ENCODE peak calls at places on chromosomes 1 and 21, in eight cellular contexts. One of them, this sample, is unnamed.

GRCh38 chr21:41241341-41241740 is 73.4 kb downstream of the BACE2 start:
- DNase-seq in uterus: no peak
- DNase-seq in astrocyte of the spinal cord: no peak
- DNase-seq in mucosa of descending colon: no peak
- DNase-seq in CD8-positive, alpha-beta T cell: no peak
- DNase-seq in GM12878: no peak
- DNase-seq in endodermal cell: no peak
- DNase-seq in lower lobe of right lung: no peak
- DNase-seq in this sample: no peak

GRCh38 chr1:88731475-88731874 is 47.4 kb downstream of the PKN2 start:
- DNase-seq in lower lobe of right lung: no peak
- DNase-seq in GM12878: no peak
- DNase-seq in endodermal cell: no peak
- DNase-seq in uterus: peak
- DNase-seq in mucosa of descending colon: no peak
- DNase-seq in CD8-positive, alpha-beta T cell: no peak
- DNase-seq in astrocyte of the spinal cord: peak
- DNase-seq in this sample: peak

GRCh38 chr1:89574621-89575020 is 50.0 kb downstream of the LRRC8B start:
- DNase-seq in mucosa of descending colon: no peak
- DNase-seq in uterus: no peak
- DNase-seq in GM12878: no peak
- DNase-seq in CD8-positive, alpha-beta T cell: no peak
- DNase-seq in endodermal cell: no peak
- DNase-seq in lower lobe of right lung: no peak
- DNase-seq in astrocyte of the spinal cord: no peak
- DNase-seq in this sample: no peak

GRCh38 chr1:234537236-234537635 is 58.3 kb upstream of the TARBP1 start:
- DNase-seq in endodermal cell: no peak
- DNase-seq in lower lobe of right lung: no peak
- DNase-seq in uterus: no peak
- DNase-seq in GM12878: no peak
- DNase-seq in mucosa of descending colon: no peak
- DNase-seq in astrocyte of the spinal cord: no peak
- DNase-seq in CD8-positive, alpha-beta T cell: no peak
- DNase-seq in this sample: no peak

GRCh38 chr1:190436615-190437014 is 41.0 kb downstream of the BRINP3 start:
- DNase-seq in CD8-positive, alpha-beta T cell: no peak
- DNase-seq in astrocyte of the spinal cord: peak
- DNase-seq in endodermal cell: no peak
- DNase-seq in mucosa of descending colon: no peak
- DNase-seq in lower lobe of right lung: no peak
- DNase-seq in GM12878: peak
- DNase-seq in uterus: no peak
- DNase-seq in this sample: peak

GRCh38 chr1:160217466-160218165 is 12.4 kb downstream of the PEA15 start:
- DNase-seq in GM12878: no peak
- DNase-seq in mucosa of descending colon: no peak
- DNase-seq in lower lobe of right lung: no peak
- DNase-seq in uterus: no peak
- DNase-seq in CD8-positive, alpha-beta T cell: no peak
- DNase-seq in endodermal cell: no peak
- DNase-seq in astrocyte of the spinal cord: no peak
- DNase-seq in this sample: peak

GRCh38 chr1:76830373-76830772 is 36.9 kb upstream of the ST6GALNAC5 start:
- DNase-seq in endodermal cell: no peak
- DNase-seq in astrocyte of the spinal cord: no peak
- DNase-seq in uterus: no peak
- DNase-seq in mucosa of descending colon: no peak
- DNase-seq in lower lobe of right lung: no peak
- DNase-seq in CD8-positive, alpha-beta T cell: no peak
- DNase-seq in GM12878: no peak
- DNase-seq in this sample: peak

GRCh38 chr1:205961405-205961804 is 18.1 kb upstream of the SLC26A9 start:
- DNase-seq in CD8-positive, alpha-beta T cell: no peak
- DNase-seq in GM12878: no peak
- DNase-seq in mucosa of descending colon: no peak
- DNase-seq in endodermal cell: no peak
- DNase-seq in uterus: no peak
- DNase-seq in astrocyte of the spinal cord: no peak
- DNase-seq in lower lobe of right lung: no peak
- DNase-seq in this sample: peak

GRCh38 chr21:33080776-33081175 is 10.8 kb downstream of the OLIG1 start:
- DNase-seq in mucosa of descending colon: no peak
- DNase-seq in astrocyte of the spinal cord: no peak
- DNase-seq in CD8-positive, alpha-beta T cell: no peak
- DNase-seq in GM12878: no peak
- DNase-seq in endodermal cell: no peak
- DNase-seq in lower lobe of right lung: no peak
- DNase-seq in uterus: no peak
- DNase-seq in this sample: no peak

GRCh38 chr21:42572906-42573495 is 59.3 kb downstream of the SLC37A1 start:
- DNase-seq in CD8-positive, alpha-beta T cell: no peak
- DNase-seq in mucosa of descending colon: no peak
- DNase-seq in endodermal cell: no peak
- DNase-seq in uterus: no peak
- DNase-seq in astrocyte of the spinal cord: no peak
- DNase-seq in lower lobe of right lung: peak
- DNase-seq in GM12878: no peak
- DNase-seq in this sample: no peak

GRCh38 chr1:56584910-56585528 is 5.7 kb upstream of the PLPP3 start:
- DNase-seq in GM12878: no peak
- DNase-seq in lower lobe of right lung: no peak
- DNase-seq in CD8-positive, alpha-beta T cell: no peak
- DNase-seq in uterus: peak
- DNase-seq in endodermal cell: peak
- DNase-seq in mucosa of descending colon: no peak
- DNase-seq in astrocyte of the spinal cord: peak
- DNase-seq in this sample: peak

GRCh38 chr1:96596226-96596625 is 125.4 kb upstream of the PTBP2 start:
- DNase-seq in CD8-positive, alpha-beta T cell: no peak
- DNase-seq in GM12878: no peak
- DNase-seq in endodermal cell: peak
- DNase-seq in lower lobe of right lung: no peak
- DNase-seq in astrocyte of the spinal cord: peak
- DNase-seq in mucosa of descending colon: no peak
- DNase-seq in uterus: no peak
- DNase-seq in this sample: peak

GRCh38 chr1:46043491-46044017 is 88.9 kb downstream of the PIK3R3 start:
- DNase-seq in mucosa of descending colon: no peak
- DNase-seq in CD8-positive, alpha-beta T cell: no peak
- DNase-seq in endodermal cell: peak
- DNase-seq in uterus: no peak
- DNase-seq in GM12878: peak
- DNase-seq in lower lobe of right lung: no peak
- DNase-seq in astrocyte of the spinal cord: no peak
- DNase-seq in this sample: no peak

GRCh38 chr1:59833022-59833421 is 18.3 kb downstream of the HOOK1 start:
- DNase-seq in uterus: no peak
- DNase-seq in CD8-positive, alpha-beta T cell: no peak
- DNase-seq in astrocyte of the spinal cord: no peak
- DNase-seq in GM12878: no peak
- DNase-seq in lower lobe of right lung: no peak
- DNase-seq in mucosa of descending colon: no peak
- DNase-seq in endodermal cell: no peak
- DNase-seq in this sample: no peak

GRCh38 chr1:55284856-55285255 is 69.7 kb upstream of the USP24 start:
- DNase-seq in mucosa of descending colon: no peak
- DNase-seq in CD8-positive, alpha-beta T cell: no peak
- DNase-seq in GM12878: peak
- DNase-seq in endodermal cell: peak
- DNase-seq in uterus: peak
- DNase-seq in lower lobe of right lung: no peak
- DNase-seq in astrocyte of the spinal cord: peak
- DNase-seq in this sample: peak

GRCh38 chr1:117412472-117412871 is 45.2 kb downstream of the MAN1A2 start:
- DNase-seq in mucosa of descending colon: no peak
- DNase-seq in CD8-positive, alpha-beta T cell: no peak
- DNase-seq in astrocyte of the spinal cord: no peak
- DNase-seq in endodermal cell: no peak
- DNase-seq in GM12878: no peak
- DNase-seq in uterus: no peak
- DNase-seq in lower lobe of right lung: no peak
- DNase-seq in this sample: no peak

GRCh38 chr21:45295576-45296365 is 8.1 kb upstream of the POFUT2 start:
- DNase-seq in mucosa of descending colon: no peak
- DNase-seq in endodermal cell: peak
- DNase-seq in astrocyte of the spinal cord: peak
- DNase-seq in uterus: peak
- DNase-seq in GM12878: no peak
- DNase-seq in lower lobe of right lung: peak
- DNase-seq in CD8-positive, alpha-beta T cell: no peak
- DNase-seq in this sample: peak

GRCh38 chr1:160522622-160523345 is at the start of gene SLAMF6:
- DNase-seq in astrocyte of the spinal cord: no peak
- DNase-seq in endodermal cell: no peak
- DNase-seq in lower lobe of right lung: no peak
- DNase-seq in GM12878: peak
- DNase-seq in CD8-positive, alpha-beta T cell: peak
- DNase-seq in uterus: no peak
- DNase-seq in mucosa of descending colon: no peak
- DNase-seq in this sample: no peak

GRCh38 chr1:159896086-159896930 is 3.7 kb downstream of the CFAP45 start:
- DNase-seq in lower lobe of right lung: no peak
- DNase-seq in endodermal cell: no peak
- DNase-seq in mucosa of descending colon: no peak
- DNase-seq in uterus: no peak
- DNase-seq in astrocyte of the spinal cord: no peak
- DNase-seq in CD8-positive, alpha-beta T cell: no peak
- DNase-seq in GM12878: no peak
- DNase-seq in this sample: no peak

GRCh38 chr1:227938911-227939790 is 8.6 kb downstream of the WNT9A start:
- DNase-seq in astrocyte of the spinal cord: no peak
- DNase-seq in uterus: peak
- DNase-seq in lower lobe of right lung: peak
- DNase-seq in endodermal cell: peak
- DNase-seq in mucosa of descending colon: peak
- DNase-seq in GM12878: no peak
- DNase-seq in CD8-positive, alpha-beta T cell: no peak
- DNase-seq in this sample: no peak

GRCh38 chr1:88061106-88061829 is 622.8 kb upstream of the PKN2 start:
- DNase-seq in GM12878: no peak
- DNase-seq in mucosa of descending colon: no peak
- DNase-seq in astrocyte of the spinal cord: peak
- DNase-seq in CD8-positive, alpha-beta T cell: no peak
- DNase-seq in uterus: peak
- DNase-seq in lower lobe of right lung: no peak
- DNase-seq in endodermal cell: peak
- DNase-seq in this sample: peak

GRCh38 chr1:151277249-151277648 is 4.8 kb upstream of the ZNF687 start:
- DNase-seq in CD8-positive, alpha-beta T cell: no peak
- DNase-seq in GM12878: peak
- DNase-seq in lower lobe of right lung: no peak
- DNase-seq in mucosa of descending colon: no peak
- DNase-seq in endodermal cell: no peak
- DNase-seq in astrocyte of the spinal cord: no peak
- DNase-seq in uterus: no peak
- DNase-seq in this sample: no peak

GRCh38 chr1:151281969-151282882 is at the start of gene ZNF687:
- DNase-seq in lower lobe of right lung: peak
- DNase-seq in GM12878: peak
- DNase-seq in mucosa of descending colon: peak
- DNase-seq in astrocyte of the spinal cord: peak
- DNase-seq in CD8-positive, alpha-beta T cell: peak
- DNase-seq in uterus: peak
- DNase-seq in endodermal cell: peak
- DNase-seq in this sample: peak

GRCh38 chr1:151282883-151283725 is 1.0 kb downstream of the ZNF687 start:
- DNase-seq in lower lobe of right lung: peak
- DNase-seq in mucosa of descending colon: peak
- DNase-seq in uterus: peak
- DNase-seq in GM12878: no peak
- DNase-seq in CD8-positive, alpha-beta T cell: no peak
- DNase-seq in astrocyte of the spinal cord: no peak
- DNase-seq in endodermal cell: peak
- DNase-seq in this sample: peak

GRCh38 chr1:151284013-151284577 is 2.0 kb downstream of the ZNF687 start:
- DNase-seq in endodermal cell: no peak
- DNase-seq in astrocyte of the spinal cord: no peak
- DNase-seq in GM12878: no peak
- DNase-seq in CD8-positive, alpha-beta T cell: no peak
- DNase-seq in mucosa of descending colon: no peak
- DNase-seq in uterus: no peak
- DNase-seq in lower lobe of right lung: no peak
- DNase-seq in this sample: no peak

GRCh38 chr1:151281225-151281968 is 702 bp upstream of the ZNF687 start:
- DNase-seq in uterus: peak
- DNase-seq in CD8-positive, alpha-beta T cell: peak
- DNase-seq in lower lobe of right lung: peak
- DNase-seq in astrocyte of the spinal cord: peak
- DNase-seq in GM12878: peak
- DNase-seq in endodermal cell: peak
- DNase-seq in mucosa of descending colon: peak
- DNase-seq in this sample: peak
- TF ChIP-seq CTCF in uterus: peak
- TF ChIP-seq CTCF in CD8-positive, alpha-beta T cell: no peak
- TF ChIP-seq CTCF in lower lobe of right lung: peak
- TF ChIP-seq CTCF in astrocyte of the spinal cord: peak
- TF ChIP-seq CTCF in GM12878: no peak
- TF ChIP-seq CTCF in endodermal cell: peak
- TF ChIP-seq CTCF in mucosa of descending colon: no peak
- TF ChIP-seq CTCF in this sample: peak

DNA sequence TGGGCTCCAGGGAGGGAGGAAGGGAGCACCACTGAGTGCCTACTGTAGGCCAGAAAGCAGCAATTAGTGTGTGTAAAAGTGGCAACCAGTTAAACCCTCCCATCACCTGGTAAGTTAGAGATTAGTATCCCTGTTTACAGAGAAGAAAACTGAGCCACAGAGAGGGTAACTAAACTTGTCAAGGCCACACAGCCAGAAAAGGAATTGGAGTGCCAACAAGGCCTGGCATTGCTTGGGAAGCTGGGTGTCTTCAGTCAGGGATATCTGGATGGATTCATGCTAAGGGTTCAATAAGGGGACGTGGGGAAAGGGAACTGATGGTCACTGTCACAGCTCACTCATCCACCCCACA is 23.6 kb upstream of the ADGRB2 start:
- DNase-seq in lower lobe of right lung: no peak
- DNase-seq in uterus: no peak
- DNase-seq in endodermal cell: no peak
- DNase-seq in GM12878: no peak
- DNase-seq in mucosa of descending colon: no peak
- DNase-seq in astrocyte of the spinal cord: no peak
- DNase-seq in CD8-positive, alpha-beta T cell: no peak
- DNase-seq in this sample: no peak
- H3K4me3 ChIP-seq in lower lobe of right lung: peak
- H3K4me3 ChIP-seq in uterus: no peak
- H3K4me3 ChIP-seq in endodermal cell: peak
- H3K4me3 ChIP-seq in GM12878: peak
- H3K4me3 ChIP-seq in mucosa of descending colon: no peak
- H3K4me3 ChIP-seq in astrocyte of the spinal cord: peak
- H3K4me3 ChIP-seq in CD8-positive, alpha-beta T cell: peak
- H3K4me3 ChIP-seq in this sample: no peak

GRCh38 chr1:226489718-226490440 is 58.7 kb upstream of the STUM start:
- DNase-seq in mucosa of descending colon: no peak
- DNase-seq in astrocyte of the spinal cord: no peak
- DNase-seq in CD8-positive, alpha-beta T cell: no peak
- DNase-seq in GM12878: no peak
- DNase-seq in lower lobe of right lung: no peak
- DNase-seq in uterus: no peak
- DNase-seq in endodermal cell: no peak
- DNase-seq in this sample: no peak
- TF ChIP-seq CTCF in mucosa of descending colon: no peak
- TF ChIP-seq CTCF in astrocyte of the spinal cord: no peak
- TF ChIP-seq CTCF in CD8-positive, alpha-beta T cell: no peak
- TF ChIP-seq CTCF in GM12878: no peak
- TF ChIP-seq CTCF in lower lobe of right lung: no peak
- TF ChIP-seq CTCF in uterus: no peak
- TF ChIP-seq CTCF in endodermal cell: no peak
- TF ChIP-seq CTCF in this sample: no peak

GRCh38 chr1:32291708-32292508 is at the start of gene HDAC1:
- DNase-seq in endodermal cell: peak
- DNase-seq in GM12878: peak
- DNase-seq in astrocyte of the spinal cord: peak
- DNase-seq in uterus: peak
- DNase-seq in mucosa of descending colon: peak
- DNase-seq in CD8-positive, alpha-beta T cell: peak
- DNase-seq in lower lobe of right lung: peak
- DNase-seq in this sample: peak
- H3K4me3 ChIP-seq in endodermal cell: peak
- H3K4me3 ChIP-seq in GM12878: peak
- H3K4me3 ChIP-seq in astrocyte of the spinal cord: peak
- H3K4me3 ChIP-seq in uterus: peak
- H3K4me3 ChIP-seq in mucosa of descending colon: peak
- H3K4me3 ChIP-seq in CD8-positive, alpha-beta T cell: peak
- H3K4me3 ChIP-seq in lower lobe of right lung: peak
- H3K4me3 ChIP-seq in this sample: peak